ENCODE peak calls at places on chromosomes 11 and 22, in eight cellular contexts. B, I, H, J, W, Q, C and G are unnamed samples.

GRCh38 chr22:31378123-31378522 is 21.3 kb upstream of the DRG1 start:
- DNase-seq in B (no peak), J (no peak), W (no peak), I (no peak), H (peak), Q (no peak), C (no peak), G (peak)

GRCh38 chr22:39560127-39560526 is 10.4 kb upstream of the CACNA1I start:
- DNase-seq in C (no peak), J (no peak), B (no peak), I (no peak), W (no peak), H (no peak), Q (no peak), G (no peak)

GRCh38 chr11:110525883-110526282 is 96.1 kb downstream of the FDX1 start:
- DNase-seq in H (peak), Q (no peak), W (no peak), J (no peak), I (no peak), B (no peak), C (no peak), G (no peak)

GRCh38 chr11:61830318-61831105 is 2.4 kb downstream of the FADS2 start:
- DNase-seq in Q (no peak), I (peak), C (no peak), H (no peak), J (no peak), W (no peak), B (no peak), G (no peak)

GRCh38 chr11:2151500-2152257 is 9.3 kb downstream of the INS start:
- DNase-seq in B (peak), J (peak), Q (no peak), C (peak), I (peak), W (peak), H (peak), G (no peak)

GRCh38 chr11:14309425-14310192 is 49.4 kb downstream of the RRAS2 start:
- DNase-seq in W (no peak), Q (no peak), J (no peak), H (no peak), I (no peak), B (no peak), C (no peak), G (no peak)

GRCh38 chr11:123754101-123754568 is at the start of gene OR6X1:
- DNase-seq in W (no peak), C (no peak), Q (no peak), J (no peak), I (no peak), H (no peak), B (no peak), G (no peak)

GRCh38 chr11:7892751-7893356 is 38.2 kb downstream of the OR10A6 start:
- DNase-seq in C (peak), J (no peak), B (no peak), Q (no peak), W (peak), H (peak), I (no peak), G (peak)

GRCh38 chr22:50306753-50307749 is at the start of gene PLXNB2:
- DNase-seq in W (peak), J (peak), C (peak), I (peak), H (peak), B (peak), Q (no peak), G (no peak)

GRCh38 chr11:124873980-124874379 is 8.7 kb downstream of the ROBO3 start:
- DNase-seq in I (no peak), W (no peak), Q (no peak), H (no peak), J (no peak), C (no peak), B (no peak), G (no peak)

GRCh38 chr22:46727813-46728364 is 10.2 kb downstream of the CERK start:
- DNase-seq in C (no peak), B (peak), W (no peak), I (no peak), Q (no peak), J (no peak), H (no peak), G (no peak)

DNA sequence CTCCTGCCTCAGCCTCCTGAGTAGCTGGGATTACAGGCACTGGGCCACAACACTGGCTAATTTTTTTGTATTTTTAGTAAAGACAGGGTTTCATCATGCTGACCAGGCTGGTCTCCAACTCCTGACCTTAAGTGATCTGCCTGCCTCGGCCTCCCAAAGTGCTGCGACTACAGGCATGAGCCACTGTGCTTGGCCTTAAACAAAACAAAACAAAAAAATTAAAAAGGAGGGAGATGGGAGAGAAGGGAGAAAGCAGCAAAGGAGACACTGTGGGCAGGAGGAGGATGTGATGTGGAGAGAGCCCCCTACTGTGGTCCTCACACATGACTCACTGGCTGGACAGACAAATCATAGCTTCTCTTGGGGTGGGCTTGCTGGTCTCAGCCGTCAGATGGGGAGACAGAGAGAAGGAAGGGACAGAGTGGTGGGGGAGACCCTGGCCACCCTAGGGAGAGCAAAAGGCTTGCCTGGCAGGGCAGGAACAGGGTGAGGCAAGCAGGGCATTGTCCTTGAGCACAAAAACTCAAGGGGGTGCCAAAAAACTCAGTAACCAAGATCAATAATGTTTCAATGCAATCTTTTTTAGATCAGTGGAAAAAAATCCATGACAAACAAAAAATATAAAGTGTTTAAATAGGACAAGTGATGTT is 31.6 kb downstream of the TPST2 start:
- DNase-seq in B (no peak), J (no peak), I (no peak), W (no peak), H (peak), Q (no peak), C (no peak), G (no peak)
- H3K4me3 ChIP-seq in B (no peak), J (no peak), I (no peak), W (no peak), H (no peak), Q (no peak), C (no peak), G (no peak)

GRCh38 chr11:33970984-33971466 is 79.1 kb upstream of the LMO2 start:
- DNase-seq in Q (peak), B (no peak), W (peak), J (peak), C (peak), H (peak), I (peak), G (no peak)
- TF ChIP-seq CTCF in Q (peak), B (peak), W (peak), J (peak), C (peak), H (peak), I (peak), G (peak)

GRCh38 chr11:20157768-20158167 is 2.5 kb downstream of the DBX1 start:
- DNase-seq in H (no peak), I (no peak), J (no peak), W (no peak), C (no peak), B (no peak), Q (no peak), G (no peak)

GRCh38 chr11:20155683-20156279 is 4.5 kb downstream of the DBX1 start:
- DNase-seq in B (no peak), W (no peak), Q (no peak), H (no peak), C (no peak), I (no peak), J (no peak), G (no peak)

GRCh38 chr11:20156876-20157613 is 3.2 kb downstream of the DBX1 start:
- DNase-seq in C (no peak), H (no peak), W (no peak), J (no peak), B (no peak), I (no peak), Q (no peak), G (no peak)

GRCh38 chr11:20154381-20154780 is 5.9 kb downstream of the DBX1 start:
- DNase-seq in J (no peak), C (no peak), Q (no peak), H (no peak), I (no peak), B (no peak), W (no peak), G (peak)

DNA sequence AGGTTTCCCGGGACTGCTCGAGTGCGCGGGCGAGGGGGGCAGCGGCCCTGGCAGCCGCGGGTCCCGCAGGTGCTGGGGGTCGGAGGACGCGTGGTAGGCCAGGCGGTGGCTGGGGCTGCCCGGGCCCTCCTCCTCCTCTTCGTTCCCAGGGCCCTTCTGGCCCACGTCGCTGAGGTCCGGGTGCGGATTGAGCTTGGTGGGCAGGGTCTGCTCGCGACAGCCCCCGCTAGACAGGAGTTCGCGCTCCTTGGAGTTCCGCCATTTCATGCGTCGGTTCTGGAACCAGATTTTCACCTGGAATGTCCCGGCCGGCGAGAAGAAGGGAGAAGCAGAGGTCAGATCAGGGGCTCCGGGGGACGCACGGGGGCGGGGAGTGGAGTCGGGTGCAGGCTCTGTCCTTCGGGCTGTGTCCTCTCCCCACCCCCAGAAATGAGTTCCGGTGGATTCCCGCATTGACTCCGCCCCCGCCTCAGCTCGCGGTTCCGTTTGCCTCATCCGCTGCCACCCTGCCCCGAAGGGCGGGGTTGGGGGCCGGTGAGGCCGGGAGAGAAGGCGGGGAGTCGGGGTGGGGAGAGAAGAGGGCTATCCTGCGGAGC is 3.9 kb downstream of the DBX1 start:
- DNase-seq in B (no peak), I (no peak), H (no peak), Q (no peak), C (no peak), W (no peak), J (peak), G (no peak)
- H3K4me3 ChIP-seq in B (peak), I (no peak), H (no peak), Q (no peak), C (no peak), W (peak), J (peak), G (no peak)

GRCh38 chr11:720642-721346 is 14.8 kb downstream of the EPS8L2 start:
- DNase-seq in H (peak), J (peak), W (no peak), I (no peak), Q (no peak), B (no peak), C (no peak), G (no peak)
- TF ChIP-seq CTCF in H (no peak), J (no peak), W (no peak), I (no peak), Q (no peak), B (no peak), C (no peak), G (no peak)